ENCODE peak calls at places on chromosome 11, in eight cellular contexts. One of them, this sample, is unnamed.
A peak's percentile ranks its signal among the peaks of the same experiment; 100 is the strongest.

GRCh38 chr11:116459233-116459632 is 313.6 kb downstream of the BUD13 start:
- DNase-seq in Peyer's patch: no peak
- DNase-seq in naive thymus-derived CD4-positive, alpha-beta T cell: no peak
- DNase-seq in H9: no peak
- DNase-seq in neuronal stem cell: no peak
- DNase-seq in esophagus squamous epithelium: no peak
- DNase-seq in psoas muscle: no peak
- DNase-seq in cardiac muscle cell: no peak
- DNase-seq in this sample: peak; percentile 49

GRCh38 chr11:72918825-72919224 is 104.6 kb downstream of the ATG16L2 start:
- DNase-seq in Peyer's patch: no peak
- DNase-seq in naive thymus-derived CD4-positive, alpha-beta T cell: no peak
- DNase-seq in H9: no peak
- DNase-seq in neuronal stem cell: no peak
- DNase-seq in esophagus squamous epithelium: no peak
- DNase-seq in psoas muscle: no peak
- DNase-seq in cardiac muscle cell: no peak
- DNase-seq in this sample: no peak

GRCh38 chr11:91248199-91248807 is 976.3 kb upstream of the FAT3 start:
- DNase-seq in Peyer's patch: no peak
- DNase-seq in naive thymus-derived CD4-positive, alpha-beta T cell: no peak
- DNase-seq in H9: no peak
- DNase-seq in neuronal stem cell: peak; percentile 33
- DNase-seq in esophagus squamous epithelium: no peak
- DNase-seq in psoas muscle: no peak
- DNase-seq in cardiac muscle cell: peak; percentile 57
- DNase-seq in this sample: peak; percentile 24

GRCh38 chr11:125568970-125569912 is at the start of gene EI24:
- DNase-seq in Peyer's patch: peak; percentile 95
- DNase-seq in naive thymus-derived CD4-positive, alpha-beta T cell: peak; percentile 85
- DNase-seq in H9: peak; percentile 95
- DNase-seq in neuronal stem cell: peak; percentile 91
- DNase-seq in esophagus squamous epithelium: peak; percentile 49
- DNase-seq in psoas muscle: peak; percentile 95
- DNase-seq in cardiac muscle cell: peak; percentile 96
- DNase-seq in this sample: peak; percentile 88

GRCh38 chr11:135033545-135033944 is 621.5 kb upstream of the B3GAT1 start:
- DNase-seq in Peyer's patch: no peak
- DNase-seq in naive thymus-derived CD4-positive, alpha-beta T cell: no peak
- DNase-seq in H9: peak; percentile 79
- DNase-seq in neuronal stem cell: peak; percentile 47
- DNase-seq in esophagus squamous epithelium: no peak
- DNase-seq in psoas muscle: no peak
- DNase-seq in cardiac muscle cell: peak; percentile 1
- DNase-seq in this sample: peak; percentile 44

GRCh38 chr11:8631395-8632110 is 37.5 kb upstream of the STK33 start:
- DNase-seq in Peyer's patch: no peak
- DNase-seq in naive thymus-derived CD4-positive, alpha-beta T cell: no peak
- DNase-seq in H9: no peak
- DNase-seq in neuronal stem cell: no peak
- DNase-seq in esophagus squamous epithelium: no peak
- DNase-seq in psoas muscle: no peak
- DNase-seq in cardiac muscle cell: peak; percentile 77
- DNase-seq in this sample: no peak

GRCh38 chr11:107467754-107468153 is 10.1 kb upstream of the CWF19L2 start:
- DNase-seq in Peyer's patch: no peak
- DNase-seq in naive thymus-derived CD4-positive, alpha-beta T cell: no peak
- DNase-seq in H9: no peak
- DNase-seq in neuronal stem cell: no peak
- DNase-seq in esophagus squamous epithelium: no peak
- DNase-seq in psoas muscle: no peak
- DNase-seq in cardiac muscle cell: no peak
- DNase-seq in this sample: no peak

GRCh38 chr11:128627666-128628342 is 40.4 kb upstream of the ETS1 start:
- DNase-seq in Peyer's patch: no peak
- DNase-seq in naive thymus-derived CD4-positive, alpha-beta T cell: no peak
- DNase-seq in H9: no peak
- DNase-seq in neuronal stem cell: no peak
- DNase-seq in esophagus squamous epithelium: no peak
- DNase-seq in psoas muscle: no peak
- DNase-seq in cardiac muscle cell: no peak
- DNase-seq in this sample: no peak

GRCh38 chr11:116283300-116283699 is 489.5 kb downstream of the BUD13 start:
- DNase-seq in Peyer's patch: no peak
- DNase-seq in naive thymus-derived CD4-positive, alpha-beta T cell: no peak
- DNase-seq in H9: no peak
- DNase-seq in neuronal stem cell: no peak
- DNase-seq in esophagus squamous epithelium: no peak
- DNase-seq in psoas muscle: no peak
- DNase-seq in cardiac muscle cell: no peak
- DNase-seq in this sample: no peak

GRCh38 chr11:73493838-73494598 is 103.9 kb downstream of the FAM168A start:
- DNase-seq in Peyer's patch: no peak
- DNase-seq in naive thymus-derived CD4-positive, alpha-beta T cell: no peak
- DNase-seq in H9: peak; percentile 73
- DNase-seq in neuronal stem cell: peak; percentile 39
- DNase-seq in esophagus squamous epithelium: no peak
- DNase-seq in psoas muscle: no peak
- DNase-seq in cardiac muscle cell: peak; percentile 73
- DNase-seq in this sample: no peak

GRCh38 chr11:116842909-116843308 is 5.5 kb upstream of the APOA1 start:
- DNase-seq in Peyer's patch: peak; percentile 83
- DNase-seq in naive thymus-derived CD4-positive, alpha-beta T cell: no peak
- DNase-seq in H9: no peak
- DNase-seq in neuronal stem cell: no peak
- DNase-seq in esophagus squamous epithelium: no peak
- DNase-seq in psoas muscle: peak; percentile 23
- DNase-seq in cardiac muscle cell: no peak
- DNase-seq in this sample: peak; percentile 93

GRCh38 chr11:30328676-30329075 is 5.8 kb downstream of the ARL14EP start:
- DNase-seq in Peyer's patch: no peak
- DNase-seq in naive thymus-derived CD4-positive, alpha-beta T cell: no peak
- DNase-seq in H9: no peak
- DNase-seq in neuronal stem cell: no peak
- DNase-seq in esophagus squamous epithelium: no peak
- DNase-seq in psoas muscle: no peak
- DNase-seq in cardiac muscle cell: peak; percentile 23
- DNase-seq in this sample: no peak

GRCh38 chr11:119034813-119035212 is 4.1 kb upstream of the SLC37A4 start:
- DNase-seq in Peyer's patch: no peak
- DNase-seq in naive thymus-derived CD4-positive, alpha-beta T cell: no peak
- DNase-seq in H9: no peak
- DNase-seq in neuronal stem cell: no peak
- DNase-seq in esophagus squamous epithelium: no peak
- DNase-seq in psoas muscle: no peak
- DNase-seq in cardiac muscle cell: no peak
- DNase-seq in this sample: no peak

GRCh38 chr11:113906038-113906437 is 1.4 kb downstream of the HTR3B start:
- DNase-seq in Peyer's patch: peak; percentile 59
- DNase-seq in naive thymus-derived CD4-positive, alpha-beta T cell: no peak
- DNase-seq in H9: peak; percentile 61
- DNase-seq in neuronal stem cell: peak; percentile 24
- DNase-seq in esophagus squamous epithelium: no peak
- DNase-seq in psoas muscle: no peak
- DNase-seq in cardiac muscle cell: peak; percentile 17
- DNase-seq in this sample: peak; percentile 81

GRCh38 chr11:112129656-112130055 is 34.2 kb downstream of the IL18 start:
- DNase-seq in Peyer's patch: no peak
- DNase-seq in naive thymus-derived CD4-positive, alpha-beta T cell: no peak
- DNase-seq in H9: no peak
- DNase-seq in neuronal stem cell: no peak
- DNase-seq in esophagus squamous epithelium: no peak
- DNase-seq in psoas muscle: no peak
- DNase-seq in cardiac muscle cell: no peak
- DNase-seq in this sample: no peak

GRCh38 chr11:68594123-68594522 is 90.2 kb upstream of the GAL start:
- DNase-seq in Peyer's patch: no peak
- DNase-seq in naive thymus-derived CD4-positive, alpha-beta T cell: no peak
- DNase-seq in H9: no peak
- DNase-seq in neuronal stem cell: no peak
- DNase-seq in esophagus squamous epithelium: no peak
- DNase-seq in psoas muscle: no peak
- DNase-seq in cardiac muscle cell: no peak
- DNase-seq in this sample: no peak

GRCh38 chr11:128499613-128500213 is 87.6 kb downstream of the ETS1 start:
- DNase-seq in Peyer's patch: no peak
- DNase-seq in naive thymus-derived CD4-positive, alpha-beta T cell: no peak
- DNase-seq in H9: no peak
- DNase-seq in neuronal stem cell: no peak
- DNase-seq in esophagus squamous epithelium: no peak
- DNase-seq in psoas muscle: no peak
- DNase-seq in cardiac muscle cell: no peak
- DNase-seq in this sample: no peak

GRCh38 chr11:59767212-59767611 is 12.0 kb downstream of the STX3 start:
- DNase-seq in Peyer's patch: peak; percentile 51
- DNase-seq in naive thymus-derived CD4-positive, alpha-beta T cell: peak; percentile 36
- DNase-seq in H9: no peak
- DNase-seq in neuronal stem cell: no peak
- DNase-seq in esophagus squamous epithelium: no peak
- DNase-seq in psoas muscle: no peak
- DNase-seq in cardiac muscle cell: peak; percentile 12
- DNase-seq in this sample: peak; percentile 91

GRCh38 chr11:93291146-93291545 is 39.4 kb upstream of the DEUP1 start:
- DNase-seq in Peyer's patch: no peak
- DNase-seq in naive thymus-derived CD4-positive, alpha-beta T cell: no peak
- DNase-seq in H9: no peak
- DNase-seq in neuronal stem cell: no peak
- DNase-seq in esophagus squamous epithelium: no peak
- DNase-seq in psoas muscle: no peak
- DNase-seq in cardiac muscle cell: no peak
- DNase-seq in this sample: no peak
- H3K27ac ChIP-seq in Peyer's patch: no peak overlapping the region
- H3K27ac ChIP-seq in naive thymus-derived CD4-positive, alpha-beta T cell: no peak overlapping the region
- H3K27ac ChIP-seq in H9: no peak overlapping the region
- H3K27ac ChIP-seq in neuronal stem cell: no peak overlapping the region
- H3K27ac ChIP-seq in esophagus squamous epithelium: no peak overlapping the region
- H3K27ac ChIP-seq in psoas muscle: no peak overlapping the region
- H3K27ac ChIP-seq in cardiac muscle cell: no peak overlapping the region
- H3K27ac ChIP-seq in this sample: no peak overlapping the region

GRCh38 chr11:87602776-87603175 is 565.0 kb downstream of the TMEM135 start:
- DNase-seq in Peyer's patch: no peak
- DNase-seq in naive thymus-derived CD4-positive, alpha-beta T cell: no peak
- DNase-seq in H9: no peak
- DNase-seq in neuronal stem cell: no peak
- DNase-seq in esophagus squamous epithelium: no peak
- DNase-seq in psoas muscle: no peak
- DNase-seq in cardiac muscle cell: no peak
- DNase-seq in this sample: no peak

GRCh38 chr11:87603887-87604286 is 566.2 kb downstream of the TMEM135 start:
- DNase-seq in Peyer's patch: no peak
- DNase-seq in naive thymus-derived CD4-positive, alpha-beta T cell: no peak
- DNase-seq in H9: no peak
- DNase-seq in neuronal stem cell: no peak
- DNase-seq in esophagus squamous epithelium: no peak
- DNase-seq in psoas muscle: peak; percentile 45
- DNase-seq in cardiac muscle cell: no peak
- DNase-seq in this sample: no peak

GRCh38 chr11:87600938-87601337 is 563.2 kb downstream of the TMEM135 start:
- DNase-seq in Peyer's patch: no peak
- DNase-seq in naive thymus-derived CD4-positive, alpha-beta T cell: no peak
- DNase-seq in H9: no peak
- DNase-seq in neuronal stem cell: no peak
- DNase-seq in esophagus squamous epithelium: no peak
- DNase-seq in psoas muscle: no peak
- DNase-seq in cardiac muscle cell: no peak
- DNase-seq in this sample: no peak

DNA sequence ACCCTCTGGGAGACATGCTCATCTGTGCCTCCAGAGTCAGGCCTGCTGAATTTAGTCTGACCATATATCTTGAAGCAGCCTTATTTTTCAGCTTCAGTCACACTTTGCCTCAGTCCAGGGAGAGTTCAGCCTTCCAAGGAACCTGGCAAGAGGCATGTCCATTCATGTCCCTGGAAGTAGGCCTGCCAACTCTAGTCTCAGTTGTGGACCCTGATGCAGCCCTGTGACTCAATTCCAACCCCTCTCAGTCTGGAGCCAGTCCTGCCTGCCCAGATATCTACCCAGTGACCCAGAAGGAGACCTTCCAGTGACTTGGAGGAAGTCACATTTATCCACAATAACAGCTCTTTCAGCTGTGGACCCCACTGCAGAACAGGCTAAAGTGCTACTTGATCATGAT is 566.6 kb downstream of the TMEM135 start:
- DNase-seq in Peyer's patch: no peak
- DNase-seq in naive thymus-derived CD4-positive, alpha-beta T cell: no peak
- DNase-seq in H9: no peak
- DNase-seq in neuronal stem cell: no peak
- DNase-seq in esophagus squamous epithelium: no peak
- DNase-seq in psoas muscle: no peak
- DNase-seq in cardiac muscle cell: no peak
- DNase-seq in this sample: no peak
- H3K9me3 ChIP-seq in Peyer's patch: no peaks in the 10 kb centered on the region
- H3K9me3 ChIP-seq in naive thymus-derived CD4-positive, alpha-beta T cell: no peaks in the 10 kb centered on the region
- H3K9me3 ChIP-seq in H9: no peaks in the 10 kb centered on the region
- H3K9me3 ChIP-seq in neuronal stem cell: no peaks in the 10 kb centered on the region
- H3K9me3 ChIP-seq in esophagus squamous epithelium: no peaks in the 10 kb centered on the region
- H3K9me3 ChIP-seq in psoas muscle: no peaks in the 10 kb centered on the region
- H3K9me3 ChIP-seq in cardiac muscle cell: no peaks in the 10 kb centered on the region
- H3K9me3 ChIP-seq in this sample: no peaks in the 10 kb centered on the region

GRCh38 chr11:35515224-35515623 is 10.2 kb downstream of the PAMR1 start:
- DNase-seq in Peyer's patch: no peak
- DNase-seq in naive thymus-derived CD4-positive, alpha-beta T cell: no peak
- DNase-seq in H9: no peak
- DNase-seq in neuronal stem cell: no peak
- DNase-seq in esophagus squamous epithelium: no peak
- DNase-seq in psoas muscle: no peak
- DNase-seq in cardiac muscle cell: peak; percentile 74
- DNase-seq in this sample: no peak
- H3K27ac ChIP-seq in Peyer's patch: no peak overlapping the region
- H3K27ac ChIP-seq in naive thymus-derived CD4-positive, alpha-beta T cell: no peak overlapping the region
- H3K27ac ChIP-seq in H9: no peak overlapping the region
- H3K27ac ChIP-seq in neuronal stem cell: no peak overlapping the region
- H3K27ac ChIP-seq in esophagus squamous epithelium: no peak overlapping the region
- H3K27ac ChIP-seq in psoas muscle: no peak overlapping the region
- H3K27ac ChIP-seq in cardiac muscle cell: no peak overlapping the region
- H3K27ac ChIP-seq in this sample: no peak overlapping the region

DNA sequence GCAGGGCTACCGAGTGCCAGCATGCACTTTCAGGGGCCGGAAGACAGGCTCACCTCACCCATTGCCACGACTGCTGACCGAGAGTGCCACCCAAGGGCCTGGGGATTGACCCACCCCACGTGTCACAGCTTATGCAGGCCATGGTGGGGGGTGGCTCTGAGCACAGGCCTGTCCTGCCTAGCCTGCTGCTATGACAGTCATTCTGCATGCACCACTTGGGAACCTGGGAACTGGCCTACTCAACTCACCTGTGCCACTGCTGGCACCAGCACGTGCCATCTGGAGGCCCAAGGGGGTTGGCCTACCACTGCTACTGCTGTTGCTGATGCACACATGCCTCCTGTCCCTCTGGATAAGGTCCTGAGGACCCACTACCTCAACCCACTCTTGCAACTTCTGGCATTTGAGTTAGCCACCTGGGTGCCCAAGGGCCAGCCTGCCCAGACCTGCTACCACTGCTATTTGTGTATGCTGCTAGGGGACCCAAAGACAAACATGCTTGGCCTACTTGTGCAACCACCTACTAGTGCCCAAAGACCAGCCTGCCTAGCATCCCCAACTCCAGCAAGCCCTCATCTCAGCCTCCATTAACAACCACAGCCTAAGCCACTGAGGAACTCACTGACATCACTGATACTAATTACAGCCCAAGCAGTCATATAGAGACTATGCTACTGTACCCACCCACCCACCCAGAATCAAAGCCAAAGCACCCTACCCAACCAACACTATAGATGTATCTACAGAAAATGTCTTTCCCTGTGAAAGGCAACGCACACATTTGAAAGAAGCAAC is 59.0 kb upstream of the NARS2 start:
- DNase-seq in Peyer's patch: no peak
- DNase-seq in naive thymus-derived CD4-positive, alpha-beta T cell: no peak
- DNase-seq in H9: no peak
- DNase-seq in neuronal stem cell: no peak
- DNase-seq in esophagus squamous epithelium: no peak
- DNase-seq in psoas muscle: no peak
- DNase-seq in cardiac muscle cell: no peak
- DNase-seq in this sample: no peak
- H3K9me3 ChIP-seq in Peyer's patch: peaks cover 5% of the 10 kb centered on the region
- H3K9me3 ChIP-seq in naive thymus-derived CD4-positive, alpha-beta T cell: peaks cover 14% of the 10 kb centered on the region
- H3K9me3 ChIP-seq in H9: no peaks in the 10 kb centered on the region
- H3K9me3 ChIP-seq in neuronal stem cell: peaks cover 14% of the 10 kb centered on the region
- H3K9me3 ChIP-seq in esophagus squamous epithelium: peaks cover 28% of the 10 kb centered on the region
- H3K9me3 ChIP-seq in psoas muscle: peaks cover 5% of the 10 kb centered on the region
- H3K9me3 ChIP-seq in cardiac muscle cell: no peaks in the 10 kb centered on the region
- H3K9me3 ChIP-seq in this sample: no peaks in the 10 kb centered on the region